ENCODE peak calls at places on chromosomes 12 and 14, in six cellular contexts. Y is ascending aorta, R is cardiac muscle cell, J is H9, N is body of pancreas, F is SJSA1. U is an unnamed sample. For H3K9me3, the result is how much of the 10 kb centered on the place peaks cover.

GRCh38 chr14:74834682-74835392 is 41.1 kb downstream of the PROX2 start:
- DNase-seq in Y (no peak), R (no peak), J (no peak), N (no peak), F (peak), U (no peak)

GRCh38 chr12:113478351-113479011 is 6.8 kb upstream of the LHX5 start:
- DNase-seq in Y (no peak), R (no peak), J (no peak), N (no peak), F (no peak), U (no peak)

GRCh38 chr12:90086281-90086680 is 377.6 kb upstream of the ATP2B1 start:
- DNase-seq in Y (no peak), R (no peak), J (no peak), N (no peak), F (no peak), U (no peak)

GRCh38 chr12:111359231-111359913 is 9.5 kb downstream of the PHETA1 start:
- DNase-seq in Y (no peak), R (no peak), J (no peak), N (no peak), F (no peak), U (no peak)

GRCh38 chr12:9736931-9737705 is 4.2 kb upstream of the CLECL1 start:
- DNase-seq in Y (no peak), R (no peak), J (no peak), N (no peak), F (no peak), U (no peak)

GRCh38 chr12:92927055-92927435 is 2.0 kb downstream of the EEA1 start:
- DNase-seq in Y (no peak), R (peak), J (no peak), N (no peak), F (peak), U (no peak)

GRCh38 chr14:26846388-26846787 is 248.6 kb upstream of the NOVA1 start:
- DNase-seq in Y (no peak), R (peak), J (no peak), N (no peak), F (no peak), U (no peak)

GRCh38 chr14:71209888-71210287 is 302.6 kb downstream of the PCNX1 start:
- DNase-seq in Y (no peak), R (no peak), J (no peak), N (no peak), F (no peak), U (no peak)

GRCh38 chr12:76300297-76300665 is 47.9 kb downstream of the BBS10 start:
- DNase-seq in Y (no peak), R (no peak), J (no peak), N (no peak), F (peak), U (no peak)

GRCh38 chr12:125245601-125246345 is 180.5 kb downstream of the AACS start:
- DNase-seq in Y (no peak), R (no peak), J (no peak), N (no peak), F (no peak), U (no peak)

GRCh38 chr12:67742461-67742860 is 93.9 kb downstream of the DYRK2 start:
- DNase-seq in Y (no peak), R (peak), J (no peak), N (no peak), F (peak), U (no peak)

GRCh38 chr12:47549258-47549657 is 156.6 kb downstream of the RPAP3 start:
- DNase-seq in Y (no peak), R (peak), J (no peak), N (no peak), F (no peak), U (no peak)

GRCh38 chr12:78038541-78038940 is 207.8 kb downstream of the NAV3 start:
- DNase-seq in Y (no peak), R (no peak), J (no peak), N (no peak), F (no peak), U (no peak)

GRCh38 chr14:71908141-71908540 is 24.1 kb upstream of the RGS6 start:
- DNase-seq in Y (no peak), R (no peak), J (no peak), N (no peak), F (no peak), U (no peak)

GRCh38 chr12:3311027-3311402 is 180.0 kb upstream of the PRMT8 start:
- DNase-seq in Y (no peak), R (no peak), J (no peak), N (peak), F (no peak), U (peak)

GRCh38 chr12:92145731-92146496 is at the start of gene BTG1:
- DNase-seq in Y (peak), R (peak), J (peak), N (peak), F (peak), U (peak)

GRCh38 chr12:6295187-6295811 is 15.2 kb upstream of the PLEKHG6 start:
- DNase-seq in Y (no peak), R (peak), J (no peak), N (peak), F (peak), U (no peak)

GRCh38 chr14:100022772-100023451 is 42.3 kb upstream of the EVL start:
- DNase-seq in Y (no peak), R (peak), J (no peak), N (no peak), F (no peak), U (no peak)

GRCh38 chr14:101849125-101849524 is 87.6 kb downstream of the PPP2R5C start:
- DNase-seq in Y (no peak), R (no peak), J (no peak), N (no peak), F (no peak), U (no peak)

GRCh38 chr12:57135939-57136338 is 7.7 kb downstream of the LRP1 start:
- DNase-seq in Y (no peak), R (peak), J (peak), N (peak), F (no peak), U (peak)

GRCh38 chr14:78638926-78639325 is 468.8 kb downstream of the NRXN3 start:
- DNase-seq in Y (no peak), R (no peak), J (no peak), N (no peak), F (no peak), U (no peak)

GRCh38 chr14:35400707-35401421 is 3.7 kb downstream of the NFKBIA start:
- DNase-seq in Y (no peak), R (peak), J (no peak), N (peak), F (no peak), U (no peak)

GRCh38 chr12:47302111-47302597 is 222.4 kb upstream of the AMIGO2 start:
- DNase-seq in Y (no peak), R (no peak), J (no peak), N (no peak), F (no peak), U (no peak)

GRCh38 chr12:96425973-96426372 is 25.7 kb upstream of the CDK17 start:
- DNase-seq in Y (no peak), R (peak), J (no peak), N (no peak), F (no peak), U (no peak)

GRCh38 chr12:6533653-6534157 is 612 bp upstream of the GAPDH start:
- DNase-seq in Y (no peak), R (peak), J (peak), N (peak), F (peak), U (peak)

GRCh38 chr14:54724772-54725325 is 157.9 kb downstream of the SAMD4A start:
- DNase-seq in Y (no peak), R (no peak), J (no peak), N (no peak), F (no peak), U (no peak)

GRCh38 chr12:38931461-38931860 is 26.1 kb upstream of the CPNE8 start:
- DNase-seq in Y (no peak), R (no peak), J (no peak), N (no peak), F (no peak), U (no peak)

GRCh38 chr12:2895511-2895910 is 4.8 kb downstream of the TULP3 start:
- DNase-seq in Y (no peak), R (peak), J (no peak), N (no peak), F (no peak), U (no peak)

GRCh38 chr12:69922999-69923398 is 98.0 kb downstream of the MYRFL start:
- DNase-seq in Y (no peak), R (no peak), J (no peak), N (no peak), F (no peak), U (no peak)
- H3K9me3 ChIP-seq in Y (under half), R (under half), J (under half), N (under half), F (under half), U (under half)

GRCh38 chr12:34377243-34378035 is 355.1 kb downstream of the ALG10 start:
- DNase-seq in Y (no peak), R (no peak), J (no peak), N (no peak), F (no peak), U (no peak)

GRCh38 chr12:34379142-34379541 is 356.8 kb downstream of the ALG10 start:
- DNase-seq in Y (no peak), R (no peak), J (no peak), N (no peak), F (no peak), U (no peak)

GRCh38 chr12:34371050-34371449 is 348.8 kb downstream of the ALG10 start:
- DNase-seq in Y (no peak), R (no peak), J (no peak), N (no peak), F (no peak), U (no peak)

GRCh38 chr12:34376133-34376799 is 354.0 kb downstream of the ALG10 start:
- DNase-seq in Y (no peak), R (no peak), J (no peak), N (no peak), F (no peak), U (no peak)

DNA sequence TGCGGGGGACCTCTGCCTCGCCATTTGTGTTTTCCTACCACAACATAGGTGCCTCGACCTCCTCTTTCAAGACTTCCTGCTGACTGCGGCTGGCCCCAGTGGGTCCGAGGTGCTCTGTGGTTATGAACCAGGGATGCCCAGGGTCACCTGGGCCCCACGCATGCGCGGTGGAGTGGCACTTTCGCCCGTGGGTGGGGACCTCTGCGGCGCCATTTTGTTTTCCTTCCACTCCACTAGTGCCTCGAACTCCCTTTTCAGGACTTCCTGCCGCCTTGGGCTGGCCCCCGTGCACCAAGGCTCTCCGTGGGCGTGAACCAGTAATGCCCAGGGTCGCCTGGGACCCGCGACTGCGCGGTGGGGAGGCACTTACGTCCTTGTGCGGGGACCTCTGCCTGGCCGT is 351.6 kb downstream of the ALG10 start:
- DNase-seq in Y (no peak), R (no peak), J (no peak), N (no peak), F (no peak), U (no peak)
- H3K9me3 ChIP-seq in Y (under half), R (under half), J (half or more), N (under half), F (under half), U (under half)

GRCh38 chr12:132363661-132364347 is 34.4 kb upstream of the GALNT9 start:
- DNase-seq in Y (no peak), R (no peak), J (no peak), N (no peak), F (no peak), U (peak)
- H3K9me3 ChIP-seq in Y (under half), R (under half), J (under half), N (under half), F (under half), U (under half)

GRCh38 chr12:34368079-34368478 is 345.8 kb downstream of the ALG10 start:
- DNase-seq in Y (no peak), R (no peak), J (no peak), N (no peak), F (no peak), U (no peak)

DNA sequence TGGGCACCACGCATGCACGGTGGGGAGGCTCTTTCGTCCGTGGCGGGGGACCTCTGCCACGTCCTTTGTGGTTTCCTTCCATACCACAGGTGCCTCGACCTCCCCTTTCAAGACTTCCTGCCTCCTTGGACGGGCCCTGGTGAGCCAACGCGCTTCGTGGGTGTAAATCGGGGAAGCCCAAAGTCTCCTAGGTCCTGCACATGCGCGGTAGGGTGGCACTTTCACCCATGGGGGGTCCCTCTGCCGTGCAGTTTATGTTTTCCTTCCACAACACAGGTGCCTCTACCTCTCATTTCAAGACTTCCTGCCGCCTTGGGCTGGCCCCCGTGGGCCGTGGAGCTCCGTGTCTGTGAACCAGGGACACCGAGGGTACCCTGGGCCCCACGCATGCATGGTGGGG is 349.7 kb downstream of the ALG10 start:
- DNase-seq in Y (no peak), R (no peak), J (no peak), N (no peak), F (no peak), U (no peak)
- H3K9me3 ChIP-seq in Y (under half), R (under half), J (half or more), N (under half), F (under half), U (under half)

GRCh38 chr12:34406996-34407300 is 384.7 kb downstream of the ALG10 start:
- DNase-seq in Y (no peak), R (no peak), J (peak), N (peak), F (no peak), U (peak)
- H3K9me3 ChIP-seq in Y (under half), R (under half), J (half or more), N (under half), F (under half), U (half or more)

GRCh38 chr14:28308727-28309126 is 457.9 kb upstream of the FOXG1 start:
- DNase-seq in Y (no peak), R (peak), J (no peak), N (no peak), F (peak), U (no peak)
- H3K9me3 ChIP-seq in Y (under half), R (under half), J (under half), N (under half), F (under half), U (under half)

U was measured in kidney.